ENCODE peak calls at places on chromosomes 7 and 10, in five cellular contexts. One of them, this sample, is unnamed.

GRCh38 chr7:90594791-90595317 is 1.3 kb upstream of the CDK14 start:
- DNase-seq in epithelial cell of prostate: peak
- DNase-seq in OCI-LY7: no peak
- DNase-seq in Ammon's horn: peak
- DNase-seq in activated CD8-positive, alpha-beta memory T cell treated with anti-CD3 and anti-CD28 coated beads for 1 hour: no peak
- DNase-seq in this sample: no peak

GRCh38 chr7:46133741-46134140 is 212.7 kb upstream of the IGFBP3 start:
- DNase-seq in epithelial cell of prostate: no peak
- DNase-seq in OCI-LY7: no peak
- DNase-seq in Ammon's horn: no peak
- DNase-seq in activated CD8-positive, alpha-beta memory T cell treated with anti-CD3 and anti-CD28 coated beads for 1 hour: no peak
- DNase-seq in this sample: no peak

GRCh38 chr7:148772297-148773089 is 73.8 kb downstream of the CUL1 start:
- DNase-seq in epithelial cell of prostate: peak
- DNase-seq in OCI-LY7: no peak
- DNase-seq in Ammon's horn: peak
- DNase-seq in activated CD8-positive, alpha-beta memory T cell treated with anti-CD3 and anti-CD28 coated beads for 1 hour: no peak
- DNase-seq in this sample: no peak

GRCh38 chr10:110327262-110327914 is 22.7 kb upstream of the SMNDC1 start:
- DNase-seq in epithelial cell of prostate: no peak
- DNase-seq in OCI-LY7: no peak
- DNase-seq in Ammon's horn: no peak
- DNase-seq in activated CD8-positive, alpha-beta memory T cell treated with anti-CD3 and anti-CD28 coated beads for 1 hour: no peak
- DNase-seq in this sample: no peak

GRCh38 chr10:60008816-60009215 is 102.5 kb upstream of the CCDC6 start:
- DNase-seq in epithelial cell of prostate: no peak
- DNase-seq in OCI-LY7: no peak
- DNase-seq in Ammon's horn: no peak
- DNase-seq in activated CD8-positive, alpha-beta memory T cell treated with anti-CD3 and anti-CD28 coated beads for 1 hour: no peak
- DNase-seq in this sample: no peak

GRCh38 chr10:104220515-104220914 is 11.6 kb downstream of the CFAP43 start:
- DNase-seq in epithelial cell of prostate: no peak
- DNase-seq in OCI-LY7: no peak
- DNase-seq in Ammon's horn: no peak
- DNase-seq in activated CD8-positive, alpha-beta memory T cell treated with anti-CD3 and anti-CD28 coated beads for 1 hour: no peak
- DNase-seq in this sample: no peak

GRCh38 chr7:128259131-128260056 is 18.3 kb downstream of the LEP start:
- DNase-seq in epithelial cell of prostate: peak
- DNase-seq in OCI-LY7: no peak
- DNase-seq in Ammon's horn: no peak
- DNase-seq in activated CD8-positive, alpha-beta memory T cell treated with anti-CD3 and anti-CD28 coated beads for 1 hour: no peak
- DNase-seq in this sample: no peak

GRCh38 chr7:66952343-66953043 is 31.5 kb downstream of the TMEM248 start:
- DNase-seq in epithelial cell of prostate: peak
- DNase-seq in OCI-LY7: no peak
- DNase-seq in Ammon's horn: no peak
- DNase-seq in activated CD8-positive, alpha-beta memory T cell treated with anti-CD3 and anti-CD28 coated beads for 1 hour: no peak
- DNase-seq in this sample: no peak

This sample was measured in Right ventricle myocardium superior.